ENCODE peak calls at places on chromosomes 12 and 14, in five cellular contexts. T is neuronal stem cell, C is psoas muscle, W is tibial artery, X is GM23338. A is an unnamed sample.

GRCh38 chr12:57072661-57073060 is 5.9 kb downstream of the NEMP1 start:
- DNase-seq in W (no peak), C (no peak), X (no peak), T (no peak), A (no peak)

GRCh38 chr12:1592444-1593231 is 1.7 kb downstream of the FBXL14 start:
- DNase-seq in T (peak; percentile 59), X (peak; percentile 72), W (no peak), C (peak; percentile 60), A (no peak)

GRCh38 chr14:26966942-26967341 is 369.1 kb upstream of the NOVA1 start:
- DNase-seq in C (peak; percentile 37), T (no peak), W (peak; percentile 22), X (peak; percentile 23), A (no peak)

GRCh38 chr12:45547822-45548221 is 181.7 kb upstream of the ARID2 start:
- DNase-seq in T (no peak), C (no peak), X (no peak), W (no peak), A (no peak)

GRCh38 chr12:88562846-88563582 is 17.3 kb downstream of the KITLG start:
- DNase-seq in T (no peak), C (no peak), X (no peak), W (no peak), A (no peak)

GRCh38 chr12:21337959-21338704 is 3.4 kb upstream of the SLCO1A2 start:
- DNase-seq in W (no peak), T (no peak), C (no peak), X (no peak), A (no peak)

GRCh38 chr12:124097681-124098080 is 124.7 kb downstream of the ZNF664 start:
- DNase-seq in W (no peak), X (no peak), C (no peak), T (no peak), A (no peak)

GRCh38 chr12:25455696-25456095 is 97.4 kb downstream of the LMNTD1 start:
- DNase-seq in X (no peak), T (no peak), C (no peak), W (no peak), A (no peak)

GRCh38 chr12:46217686-46218508 is 50.9 kb downstream of the SLC38A1 start:
- DNase-seq in C (no peak), W (peak; percentile 39), X (no peak), T (no peak), A (no peak)

GRCh38 chr14:105889666-105890473 is 363.5 kb downstream of the TMEM121 start:
- DNase-seq in X (no peak), C (peak; percentile 34), T (no peak), W (peak; percentile 15), A (peak; percentile 61)

GRCh38 chr12:9711664-9712063 is 21.2 kb downstream of the CLECL1 start:
- DNase-seq in X (peak; percentile 44), W (no peak), T (no peak), C (no peak), A (no peak)

GRCh38 chr12:116459921-116460666 is 99.1 kb upstream of the MAP1LC3B2 start:
- DNase-seq in T (no peak), C (no peak), W (no peak), X (no peak), A (no peak)

GRCh38 chr12:111557271-111558106 is 41.6 kb downstream of the ATXN2 start:
- DNase-seq in X (no peak), T (no peak), C (no peak), W (no peak), A (no peak)

DNA sequence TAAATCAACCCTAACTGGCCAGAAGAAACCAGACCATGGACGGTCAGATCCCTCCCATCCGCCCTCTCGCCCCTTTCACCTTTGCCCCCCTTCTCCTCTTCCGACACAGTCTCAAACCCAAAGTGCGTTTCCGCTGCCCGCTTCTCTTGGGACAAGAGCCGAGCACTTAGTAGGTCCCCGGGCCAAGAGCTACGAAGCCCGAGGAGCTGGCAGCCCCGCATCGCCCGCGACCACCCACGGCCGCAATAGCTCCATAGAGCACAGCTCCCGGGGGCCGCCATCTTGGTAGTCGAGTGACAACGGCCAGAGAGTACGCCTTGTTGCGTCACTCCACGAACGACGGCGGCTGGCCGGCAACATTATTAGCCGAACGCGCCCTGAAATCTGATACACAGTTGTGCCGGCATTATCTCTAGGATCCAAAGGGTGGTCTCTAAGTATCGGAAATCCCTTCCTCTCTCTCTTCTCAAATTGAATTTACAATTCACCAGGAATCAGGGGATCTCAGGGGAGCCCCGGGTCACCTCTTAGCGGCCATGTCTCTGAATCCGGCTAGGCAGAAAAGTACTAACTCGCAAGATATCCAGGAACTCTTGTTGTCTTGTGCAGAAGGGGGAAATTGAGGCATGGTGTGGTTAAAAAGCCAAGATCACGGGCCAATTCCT is at the start of gene COQ5:
- DNase-seq in C (peak; percentile 94), T (peak; percentile 88), W (peak; percentile 92), X (peak; percentile 97), A (peak; percentile 97)
- H3K4me3 ChIP-seq in C (peak within 1 kb of the TSS; percentile 83), T (peak within 1 kb of the TSS; percentile 98), W (peak within 1 kb of the TSS; percentile 84), X (peak within 1 kb of the TSS; percentile 85), A (peak within 1 kb of the TSS; percentile 54)

GRCh38 chr14:60653709-60654161 is 4.5 kb upstream of the SIX1 start:
- DNase-seq in W (no peak), X (peak; percentile 65), C (no peak), T (no peak), A (no peak)
- H3K27me3 ChIP-seq in W (no peaks in the 10 kb centered on the region), X (peaks cover 100% of the 10 kb centered on the region), C (no peaks in the 10 kb centered on the region), T (peaks cover 91% of the 10 kb centered on the region), A (no peaks in the 10 kb centered on the region)

GRCh38 chr12:55470088-55470830 is at the start of gene OR6C70:
- DNase-seq in W (no peak), T (no peak), X (peak; percentile 6), C (no peak), A (no peak)

GRCh38 chr12:55467836-55468235 is 2.1 kb downstream of the OR6C70 start:
- DNase-seq in W (no peak), T (no peak), C (no peak), X (no peak), A (no peak)

GRCh38 chr12:55472297-55472696 is 2.4 kb upstream of the OR6C70 start:
- DNase-seq in T (no peak), X (no peak), W (no peak), C (no peak), A (no peak)
- H3K4me1 ChIP-seq in T (no peaks in the 10 kb centered on the region), X (peaks cover 7% of the 10 kb centered on the region), W (no peaks in the 10 kb centered on the region), C (no peaks in the 10 kb centered on the region), A (no peaks in the 10 kb centered on the region)

GRCh38 chr14:24052656-24053547 is 1.1 kb downstream of the CARMIL3 start:
- DNase-seq in W (no peak), C (no peak), T (no peak), X (no peak), A (peak; percentile 68)
- H3K4me3 ChIP-seq in W (peak overlapping the region; percentile 56), C (peak overlapping the region; percentile 66), T (peak overlapping the region; percentile 27), X (peak overlapping the region; percentile 92), A (peak overlapping the region; percentile 45)

GRCh38 chr14:36520601-36521525 is 831 bp upstream of the NKX2-1 start:
- DNase-seq in T (peak; percentile 61), X (peak; percentile 82), W (no peak), C (no peak), A (no peak)

GRCh38 chr14:36519431-36520321 is at the start of gene NKX2-1:
- DNase-seq in X (peak; percentile 87), W (no peak), C (no peak), T (peak; percentile 21), A (no peak)

GRCh38 chr14:36522972-36523685 is 3.1 kb upstream of the NKX2-1 start:
- DNase-seq in W (no peak), T (no peak), C (no peak), X (peak; percentile 40), A (no peak)

GRCh38 chr14:36522347-36522971 is 2.4 kb upstream of the NKX2-1 start:
- DNase-seq in C (no peak), W (no peak), T (peak; percentile 48), X (peak; percentile 71), A (no peak)

GRCh38 chr14:36521598-36522345 is 1.7 kb upstream of the NKX2-1 start:
- DNase-seq in W (no peak), C (no peak), X (peak; percentile 79), T (peak; percentile 35), A (no peak)
- H3K27me3 ChIP-seq in W (peaks cover 2% of the 10 kb centered on the region), C (peaks cover 100% of the 10 kb centered on the region), X (peaks cover 100% of the 10 kb centered on the region), T (peaks cover 100% of the 10 kb centered on the region), A (no peaks in the 10 kb centered on the region)

GRCh38 chr14:76918176-76918750 is 92.1 kb downstream of the LRRC74A start:
- DNase-seq in X (no peak), T (no peak), C (peak; percentile 79), W (peak; percentile 87), A (peak; percentile 85)

GRCh38 chr14:76917158-76917596 is 91.0 kb downstream of the LRRC74A start:
- DNase-seq in T (peak; percentile 51), W (peak; percentile 54), C (peak; percentile 66), X (peak; percentile 96), A (peak; percentile 74)

GRCh38 chr14:76918751-76919421 is 92.7 kb downstream of the LRRC74A start:
- DNase-seq in C (peak; percentile 99), W (peak; percentile 96), X (peak; percentile 75), T (no peak), A (peak; percentile 98)

GRCh38 chr14:76919431-76919810 is 93.2 kb downstream of the LRRC74A start:
- DNase-seq in T (no peak), X (no peak), C (no peak), W (no peak), A (no peak)

DNA sequence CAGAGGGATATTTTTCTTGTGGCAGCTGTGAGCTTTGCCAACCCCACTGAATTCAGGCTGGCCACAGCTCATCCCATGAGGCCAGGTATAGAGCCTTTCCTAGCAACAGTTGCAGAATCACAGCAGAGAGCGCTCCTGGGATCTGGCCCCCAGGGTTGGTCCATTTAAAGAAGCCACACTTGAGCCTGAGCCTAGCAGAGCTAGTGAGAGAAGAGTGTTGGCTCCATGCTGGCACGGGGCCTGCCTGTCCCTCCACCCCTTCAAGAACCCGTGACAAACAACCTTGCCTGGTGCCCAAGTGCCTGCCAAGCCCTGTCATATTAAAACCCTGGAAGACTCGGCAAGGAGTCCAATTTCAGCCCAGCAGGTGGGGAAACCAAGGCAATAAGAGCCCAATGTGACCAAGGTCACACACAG is 91.6 kb downstream of the LRRC74A start:
- DNase-seq in C (peak; percentile 87), X (no peak), W (peak; percentile 69), T (no peak), A (no peak)
- H3K4me1 ChIP-seq in C (peaks cover 49% of the 10 kb centered on the region), X (peaks cover 48% of the 10 kb centered on the region), W (peaks cover 72% of the 10 kb centered on the region), T (peaks cover 39% of the 10 kb centered on the region), A (peaks cover 8% of the 10 kb centered on the region)

DNA sequence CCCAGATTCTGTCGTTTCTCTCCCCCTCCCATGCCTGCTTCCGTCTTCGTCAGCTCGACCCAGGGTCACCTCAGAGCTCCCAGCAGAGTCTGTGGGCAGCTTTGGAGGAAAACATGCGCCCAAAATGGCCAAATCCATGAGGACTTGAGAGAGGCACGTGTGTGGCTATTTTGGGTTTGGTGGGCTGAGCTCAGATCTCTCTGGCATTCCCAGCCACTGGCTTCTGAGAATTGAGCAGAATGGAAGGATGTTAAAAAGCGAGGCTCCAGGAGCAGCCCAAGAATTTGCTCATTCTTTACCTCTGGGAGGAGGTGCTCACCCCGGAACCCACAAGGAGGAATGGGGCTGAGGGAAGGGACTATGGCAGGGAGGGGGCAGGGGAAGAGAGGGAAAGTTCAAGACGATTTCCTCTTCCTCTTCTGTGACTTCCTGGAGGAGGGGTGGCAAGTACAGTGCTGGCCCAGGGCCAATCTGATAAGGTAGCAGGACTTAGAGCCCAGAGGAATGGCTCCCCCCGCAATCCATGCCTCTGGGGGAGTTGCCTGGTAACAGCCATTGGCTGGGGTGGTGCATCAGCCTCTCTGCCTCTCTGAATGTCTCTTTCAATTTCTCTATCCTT is 20.1 kb downstream of the TSPAN9 start:
- DNase-seq in T (no peak), C (peak; percentile 68), X (no peak), W (peak; percentile 92), A (peak; percentile 93)
- H3K4me3 ChIP-seq in T (no peak overlapping the region), C (no peak overlapping the region), X (no peak overlapping the region), W (peak overlapping the region; percentile 39), A (no peak overlapping the region)